ENCODE peak calls at places on chromosomes 6 and 20, in seven cellular contexts. One of them, this sample, is unnamed.

GRCh38 chr6:34065470-34066283 is 80.2 kb downstream of the GRM4 start:
- DNase-seq in GM23248: peak; percentile 48
- DNase-seq in caudate nucleus: no peak
- DNase-seq in fibroblast of lung: no peak
- DNase-seq in lower lobe of right lung: no peak
- DNase-seq in H9: no peak
- DNase-seq in AG04450: no peak
- DNase-seq in this sample: no peak

GRCh38 chr6:116118608-116119007 is 7.3 kb downstream of the COL10A1 start:
- DNase-seq in caudate nucleus: no peak
- DNase-seq in AG04450: no peak
- DNase-seq in fibroblast of lung: no peak
- DNase-seq in lower lobe of right lung: no peak
- DNase-seq in GM23248: peak; percentile 50
- DNase-seq in H9: no peak
- DNase-seq in this sample: no peak

GRCh38 chr20:1741309-1742048 is 83.9 kb upstream of the SIRPG start:
- DNase-seq in AG04450: no peak
- DNase-seq in H9: no peak
- DNase-seq in caudate nucleus: no peak
- DNase-seq in GM23248: no peak
- DNase-seq in fibroblast of lung: no peak
- DNase-seq in lower lobe of right lung: no peak
- DNase-seq in this sample: no peak

GRCh38 chr20:38304845-38305447 is 990 bp downstream of the BPI start:
- DNase-seq in GM23248: peak; percentile 65
- DNase-seq in lower lobe of right lung: peak; percentile 75
- DNase-seq in H9: peak; percentile 71
- DNase-seq in AG04450: no peak
- DNase-seq in fibroblast of lung: peak; percentile 37
- DNase-seq in caudate nucleus: no peak
- DNase-seq in this sample: no peak

GRCh38 chr6:12099623-12100022 is 87.5 kb downstream of the HIVEP1 start:
- DNase-seq in caudate nucleus: no peak
- DNase-seq in lower lobe of right lung: no peak
- DNase-seq in GM23248: no peak
- DNase-seq in AG04450: no peak
- DNase-seq in H9: no peak
- DNase-seq in fibroblast of lung: peak; percentile 8
- DNase-seq in this sample: no peak

GRCh38 chr6:136235233-136235564 is 14.9 kb downstream of the MTFR2 start:
- DNase-seq in lower lobe of right lung: no peak
- DNase-seq in caudate nucleus: no peak
- DNase-seq in GM23248: peak; percentile 17
- DNase-seq in AG04450: peak; percentile 59
- DNase-seq in H9: no peak
- DNase-seq in fibroblast of lung: peak; percentile 62
- DNase-seq in this sample: no peak

GRCh38 chr6:85240787-85241186 is 209.1 kb upstream of the NT5E start:
- DNase-seq in AG04450: no peak
- DNase-seq in H9: no peak
- DNase-seq in caudate nucleus: no peak
- DNase-seq in GM23248: peak; percentile 11
- DNase-seq in lower lobe of right lung: no peak
- DNase-seq in fibroblast of lung: no peak
- DNase-seq in this sample: no peak

GRCh38 chr6:144284474-144284752 is 722 bp upstream of the UTRN start:
- DNase-seq in AG04450: no peak
- DNase-seq in caudate nucleus: no peak
- DNase-seq in GM23248: no peak
- DNase-seq in H9: no peak
- DNase-seq in lower lobe of right lung: no peak
- DNase-seq in fibroblast of lung: no peak
- DNase-seq in this sample: no peak

GRCh38 chr6:46090115-46091079 is 39.4 kb upstream of the ENPP4 start:
- DNase-seq in AG04450: peak; percentile 1
- DNase-seq in caudate nucleus: peak; percentile 28
- DNase-seq in fibroblast of lung: peak; percentile 58
- DNase-seq in H9: peak; percentile 45
- DNase-seq in lower lobe of right lung: peak; percentile 68
- DNase-seq in GM23248: peak; percentile 72
- DNase-seq in this sample: no peak

GRCh38 chr6:2853766-2854393 is 12.2 kb upstream of the SERPINB1 start:
- DNase-seq in fibroblast of lung: peak; percentile 72
- DNase-seq in AG04450: no peak
- DNase-seq in lower lobe of right lung: no peak
- DNase-seq in H9: peak; percentile 77
- DNase-seq in GM23248: peak; percentile 87
- DNase-seq in caudate nucleus: no peak
- DNase-seq in this sample: peak; percentile 64

GRCh38 chr6:158142789-158143188 is 25.3 kb downstream of the SERAC1 start:
- DNase-seq in fibroblast of lung: peak; percentile 59
- DNase-seq in GM23248: peak; percentile 95
- DNase-seq in AG04450: peak; percentile 39
- DNase-seq in caudate nucleus: no peak
- DNase-seq in lower lobe of right lung: no peak
- DNase-seq in H9: no peak
- DNase-seq in this sample: no peak

GRCh38 chr6:132902866-132903265 is 88.5 kb downstream of the RPS12 start:
- DNase-seq in AG04450: no peak
- DNase-seq in lower lobe of right lung: no peak
- DNase-seq in fibroblast of lung: no peak
- DNase-seq in H9: no peak
- DNase-seq in caudate nucleus: no peak
- DNase-seq in GM23248: no peak
- DNase-seq in this sample: no peak

GRCh38 chr6:121697921-121698320 is 262.5 kb downstream of the GJA1 start:
- DNase-seq in lower lobe of right lung: no peak
- DNase-seq in H9: no peak
- DNase-seq in fibroblast of lung: no peak
- DNase-seq in GM23248: no peak
- DNase-seq in caudate nucleus: no peak
- DNase-seq in AG04450: no peak
- DNase-seq in this sample: no peak

GRCh38 chr6:1103027-1103426 is 208.9 kb upstream of the FOXQ1 start:
- DNase-seq in GM23248: no peak
- DNase-seq in H9: no peak
- DNase-seq in lower lobe of right lung: no peak
- DNase-seq in fibroblast of lung: no peak
- DNase-seq in caudate nucleus: no peak
- DNase-seq in AG04450: no peak
- DNase-seq in this sample: no peak

GRCh38 chr6:144341831-144342527 is 56.8 kb downstream of the UTRN start:
- DNase-seq in GM23248: no peak
- DNase-seq in AG04450: no peak
- DNase-seq in lower lobe of right lung: no peak
- DNase-seq in H9: no peak
- DNase-seq in caudate nucleus: no peak
- DNase-seq in fibroblast of lung: peak; percentile 36
- DNase-seq in this sample: no peak

GRCh38 chr20:39195495-39196129 is 233.5 kb downstream of the DHX35 start:
- DNase-seq in lower lobe of right lung: no peak
- DNase-seq in H9: no peak
- DNase-seq in GM23248: no peak
- DNase-seq in caudate nucleus: no peak
- DNase-seq in fibroblast of lung: no peak
- DNase-seq in AG04450: no peak
- DNase-seq in this sample: peak; percentile 5

GRCh38 chr6:138145402-138145801 is 16.3 kb upstream of the ARFGEF3 start:
- DNase-seq in AG04450: no peak
- DNase-seq in caudate nucleus: no peak
- DNase-seq in H9: no peak
- DNase-seq in fibroblast of lung: no peak
- DNase-seq in lower lobe of right lung: no peak
- DNase-seq in GM23248: no peak
- DNase-seq in this sample: no peak

GRCh38 chr20:34215711-34216381 is 25.4 kb upstream of the ASIP start:
- DNase-seq in H9: peak; percentile 90
- DNase-seq in AG04450: peak; percentile 16
- DNase-seq in GM23248: peak; percentile 96
- DNase-seq in fibroblast of lung: peak; percentile 71
- DNase-seq in lower lobe of right lung: peak; percentile 93
- DNase-seq in caudate nucleus: peak; percentile 14
- DNase-seq in this sample: no peak

GRCh38 chr20:36231331-36231730 is 4.9 kb upstream of the AAR2 start:
- DNase-seq in GM23248: no peak
- DNase-seq in caudate nucleus: no peak
- DNase-seq in H9: peak; percentile 63
- DNase-seq in AG04450: no peak
- DNase-seq in lower lobe of right lung: no peak
- DNase-seq in fibroblast of lung: no peak
- DNase-seq in this sample: no peak

GRCh38 chr20:18647777-18648176 is 59.9 kb downstream of the DTD1 start:
- DNase-seq in GM23248: no peak
- DNase-seq in caudate nucleus: no peak
- DNase-seq in AG04450: no peak
- DNase-seq in fibroblast of lung: no peak
- DNase-seq in lower lobe of right lung: no peak
- DNase-seq in H9: no peak
- DNase-seq in this sample: no peak

GRCh38 chr20:44187054-44187762 is at the start of gene JPH2:
- DNase-seq in GM23248: peak; percentile 89
- DNase-seq in caudate nucleus: no peak
- DNase-seq in AG04450: no peak
- DNase-seq in H9: peak; percentile 68
- DNase-seq in lower lobe of right lung: peak; percentile 45
- DNase-seq in fibroblast of lung: peak; percentile 37
- DNase-seq in this sample: no peak

GRCh38 chr20:44188752-44189151 is 1.8 kb upstream of the JPH2 start:
- DNase-seq in caudate nucleus: no peak
- DNase-seq in GM23248: no peak
- DNase-seq in H9: no peak
- DNase-seq in AG04450: no peak
- DNase-seq in fibroblast of lung: no peak
- DNase-seq in lower lobe of right lung: no peak
- DNase-seq in this sample: no peak

GRCh38 chr20:44186674-44187053 is 324 bp downstream of the JPH2 start:
- DNase-seq in fibroblast of lung: no peak
- DNase-seq in AG04450: no peak
- DNase-seq in GM23248: peak; percentile 46
- DNase-seq in caudate nucleus: no peak
- DNase-seq in lower lobe of right lung: no peak
- DNase-seq in H9: no peak
- DNase-seq in this sample: no peak

GRCh38 chr20:44186201-44186600 is 787 bp downstream of the JPH2 start:
- DNase-seq in caudate nucleus: no peak
- DNase-seq in lower lobe of right lung: no peak
- DNase-seq in fibroblast of lung: no peak
- DNase-seq in GM23248: no peak
- DNase-seq in AG04450: no peak
- DNase-seq in H9: no peak
- DNase-seq in this sample: no peak

GRCh38 chr20:44187763-44188709 is 1.0 kb upstream of the JPH2 start:
- DNase-seq in AG04450: no peak
- DNase-seq in caudate nucleus: no peak
- DNase-seq in lower lobe of right lung: no peak
- DNase-seq in fibroblast of lung: no peak
- DNase-seq in GM23248: peak; percentile 69
- DNase-seq in H9: no peak
- DNase-seq in this sample: no peak
- H3K27ac ChIP-seq in AG04450: peak overlapping the region; percentile 85
- H3K27ac ChIP-seq in caudate nucleus: no peak overlapping the region
- H3K27ac ChIP-seq in lower lobe of right lung: peak overlapping the region; percentile 36
- H3K27ac ChIP-seq in fibroblast of lung: peak overlapping the region; percentile 52
- H3K27ac ChIP-seq in GM23248: peak overlapping the region; percentile 88
- H3K27ac ChIP-seq in H9: no peak overlapping the region
- H3K27ac ChIP-seq in this sample: no peak overlapping the region

GRCh38 chr6:89148016-89148750 is 2.3 kb downstream of the PM20D2 start:
- DNase-seq in lower lobe of right lung: no peak
- DNase-seq in AG04450: no peak
- DNase-seq in caudate nucleus: peak; percentile 14
- DNase-seq in GM23248: peak; percentile 36
- DNase-seq in fibroblast of lung: peak; percentile 12
- DNase-seq in H9: no peak
- DNase-seq in this sample: no peak

DNA sequence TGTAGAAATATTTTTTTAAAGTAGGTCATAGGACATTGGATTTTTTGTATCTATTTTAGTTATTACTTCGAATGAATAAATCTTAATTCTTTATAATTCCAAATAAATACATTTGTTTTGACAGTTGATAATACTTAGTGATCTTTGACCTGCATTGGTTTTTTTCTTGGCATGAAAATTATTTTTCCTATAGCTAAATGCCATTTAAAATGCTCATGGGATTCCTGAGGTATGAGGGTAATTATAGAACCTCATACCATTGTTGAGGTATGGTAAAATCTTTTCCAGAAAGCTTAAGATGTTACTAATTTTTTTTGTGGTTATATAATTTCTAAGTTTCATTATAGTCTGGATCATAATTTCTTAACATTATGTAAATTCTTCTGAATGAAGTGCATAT is 8.3 kb downstream of the PM20D2 start:
- DNase-seq in caudate nucleus: no peak
- DNase-seq in fibroblast of lung: no peak
- DNase-seq in AG04450: no peak
- DNase-seq in GM23248: peak; percentile 18
- DNase-seq in lower lobe of right lung: no peak
- DNase-seq in H9: no peak
- DNase-seq in this sample: no peak
- H3K27ac ChIP-seq in caudate nucleus: no peak overlapping the region
- H3K27ac ChIP-seq in fibroblast of lung: no peak overlapping the region
- H3K27ac ChIP-seq in AG04450: no peak overlapping the region
- H3K27ac ChIP-seq in GM23248: no peak overlapping the region
- H3K27ac ChIP-seq in lower lobe of right lung: no peak overlapping the region
- H3K27ac ChIP-seq in H9: no peak overlapping the region
- H3K27ac ChIP-seq in this sample: no peak overlapping the region

GRCh38 chr6:125821825-125822281 is 31.1 kb downstream of the NCOA7 start:
- DNase-seq in AG04450: no peak
- DNase-seq in lower lobe of right lung: no peak
- DNase-seq in GM23248: no peak
- DNase-seq in fibroblast of lung: no peak
- DNase-seq in H9: no peak
- DNase-seq in caudate nucleus: no peak
- DNase-seq in this sample: no peak
- H3K27ac ChIP-seq in AG04450: no peak overlapping the region
- H3K27ac ChIP-seq in lower lobe of right lung: no peak overlapping the region
- H3K27ac ChIP-seq in GM23248: no peak overlapping the region
- H3K27ac ChIP-seq in fibroblast of lung: no peak overlapping the region
- H3K27ac ChIP-seq in H9: no peak overlapping the region
- H3K27ac ChIP-seq in caudate nucleus: peak overlapping the region; percentile 9
- H3K27ac ChIP-seq in this sample: no peak overlapping the region

DNA sequence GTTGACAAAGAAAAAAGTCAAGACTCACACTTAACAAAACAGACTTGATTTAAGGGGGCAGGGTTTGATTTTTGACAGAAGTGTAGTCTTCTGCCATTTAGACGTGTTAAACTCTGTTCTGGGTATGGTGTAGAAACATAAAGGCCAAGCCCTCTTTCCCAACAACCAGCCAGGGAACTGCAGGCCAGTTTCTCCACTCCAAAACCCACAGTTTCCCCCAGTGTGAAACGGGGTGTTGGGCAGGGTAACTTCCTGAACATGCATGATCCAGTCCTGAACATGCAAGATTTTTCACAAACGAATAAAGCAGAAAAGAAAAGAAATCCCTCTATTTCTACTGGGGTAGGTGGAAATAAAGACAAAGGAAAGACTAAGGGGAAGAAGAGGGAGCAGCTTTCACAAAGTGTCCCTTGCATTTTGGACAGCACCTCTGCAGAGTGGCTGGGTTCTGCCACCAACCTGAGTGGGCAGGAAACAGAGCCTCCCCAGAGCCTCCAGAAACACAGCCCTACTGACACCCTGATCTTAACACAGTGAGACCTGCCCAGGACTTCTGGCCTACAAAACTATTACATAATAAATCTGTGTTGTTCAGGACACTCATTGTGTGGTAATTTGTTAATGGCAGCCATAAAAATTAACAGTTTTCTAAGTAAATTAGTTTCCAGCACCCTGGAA is 7.4 kb downstream of the APMAP start:
- DNase-seq in AG04450: no peak
- DNase-seq in lower lobe of right lung: no peak
- DNase-seq in GM23248: no peak
- DNase-seq in caudate nucleus: no peak
- DNase-seq in H9: peak; percentile 3
- DNase-seq in fibroblast of lung: no peak
- DNase-seq in this sample: no peak
- H3K27ac ChIP-seq in AG04450: no peak overlapping the region
- H3K27ac ChIP-seq in lower lobe of right lung: peak overlapping the region; percentile 60
- H3K27ac ChIP-seq in GM23248: no peak overlapping the region
- H3K27ac ChIP-seq in caudate nucleus: no peak overlapping the region
- H3K27ac ChIP-seq in H9: no peak overlapping the region
- H3K27ac ChIP-seq in fibroblast of lung: no peak overlapping the region
- H3K27ac ChIP-seq in this sample: no peak overlapping the region

This sample was measured in SK-N-MC.